ENCODE peak calls at places on chromosomes 1 and 21, in four cellular contexts. D is RCC 7860, I is H9, B is testis. H is an unnamed sample.
A peak's percentile ranks its signal among the peaks of the same experiment; 100 is the strongest.

GRCh38 chr1:44294588-44295007 is 60.5 kb downstream of the ERI3 start:
- DNase-seq in B (peak; percentile 85), D (peak; percentile 11), I (peak; percentile 73), H (peak; percentile 6)

GRCh38 chr1:206551985-206552325 is 44.6 kb downstream of the RASSF5 start:
- DNase-seq in B (no peak), I (no peak), D (no peak), H (no peak)

GRCh38 chr1:69567847-69568434 is at the start of gene LRRC7:
- DNase-seq in B (peak; percentile 28), D (no peak), I (peak; percentile 65), H (no peak)

GRCh38 chr21:31624961-31625491 is 34.5 kb upstream of the SOD1 start:
- DNase-seq in I (no peak), B (no peak), D (no peak), H (no peak)

GRCh38 chr1:29343908-29344307 is 107.6 kb downstream of the PTPRU start:
- DNase-seq in B (no peak), D (no peak), I (no peak), H (no peak)

GRCh38 chr1:154546264-154547043 is 12.0 kb downstream of the UBE2Q1 start:
- DNase-seq in B (peak; percentile 66), D (peak; percentile 43), I (peak; percentile 85), H (peak; percentile 78)

GRCh38 chr1:234987415-234988159 is 141.1 kb downstream of the TOMM20 start:
- DNase-seq in I (peak; percentile 74), D (peak; percentile 82), B (peak; percentile 85), H (peak; percentile 64)

GRCh38 chr1:1683104-1683905 is 9.3 kb downstream of the SLC35E2B start:
- DNase-seq in D (no peak), I (peak; percentile 66), B (no peak), H (no peak)

GRCh38 chr1:41420351-41420750 is 59.1 kb downstream of the FOXO6 start:
- DNase-seq in D (no peak), I (no peak), B (no peak), H (no peak)

GRCh38 chr1:60388092-60388987 is 314.8 kb upstream of the C1orf87 start:
- DNase-seq in I (no peak), B (no peak), D (no peak), H (no peak)

GRCh38 chr1:89405275-89405929 is 41.5 kb downstream of the GBP6 start:
- DNase-seq in I (no peak), B (no peak), D (no peak), H (no peak)

GRCh38 chr1:61459345-61459744 is 265.6 kb downstream of the TM2D1 start:
- DNase-seq in D (no peak), B (no peak), I (no peak), H (no peak)